ENCODE peak calls at places on chromosome 17, in six cellular contexts. H, P, J, V, L and X are unnamed samples.
A peak's percentile ranks its signal among the peaks of the same experiment; 100 is the strongest.

GRCh38 chr17:47300718-47301117 is 23.0 kb upstream of the EFCAB13 start:
- DNase-seq in H (no peak), P (no peak), J (no peak), V (no peak), L (no peak), X (no peak)

GRCh38 chr17:62307196-62307595 is 73.2 kb upstream of the EFCAB3 start:
- DNase-seq in H (no peak), P (no peak), J (no peak), V (no peak), L (no peak), X (no peak)

GRCh38 chr17:17020821-17021193 is 21.4 kb upstream of the MPRIP start:
- DNase-seq in H (no peak), P (no peak), J (no peak), V (no peak), L (no peak), X (no peak)

GRCh38 chr17:28396635-28397239 is 9.3 kb downstream of the SLC46A1 start:
- DNase-seq in H (no peak), P (no peak), J (no peak), V (no peak), L (no peak), X (peak; percentile 67)

GRCh38 chr17:48021964-48022363 is 15.6 kb downstream of the COPZ2 start:
- DNase-seq in H (no peak), P (no peak), J (no peak), V (no peak), L (no peak), X (no peak)

GRCh38 chr17:77489898-77490265 is 349.1 kb downstream of the SEC14L1 start:
- DNase-seq in H (no peak), P (no peak), J (no peak), V (no peak), L (no peak), X (peak; percentile 82)

GRCh38 chr17:2172447-2172938 is 117.6 kb downstream of the HIC1 start:
- DNase-seq in H (peak; percentile 63), P (no peak), J (peak; percentile 57), V (peak; percentile 67), L (no peak), X (peak; percentile 83)

GRCh38 chr17:68512967-68513474 is 791 bp downstream of the PRKAR1A start:
- DNase-seq in H (peak; percentile 34), P (no peak), J (no peak), V (peak; percentile 34), L (no peak), X (no peak)

GRCh38 chr17:14474591-14474990 is 173.7 kb downstream of the HS3ST3B1 start:
- DNase-seq in H (no peak), P (no peak), J (no peak), V (no peak), L (no peak), X (no peak)

GRCh38 chr17:54967621-54968258 is 714 bp downstream of the COX11 start:
- DNase-seq in H (no peak), P (no peak), J (no peak), V (peak; percentile 46), L (no peak), X (no peak)

GRCh38 chr17:75345514-75346167 is 56.4 kb upstream of the SLC25A19 start:
- DNase-seq in H (no peak), P (no peak), J (no peak), V (no peak), L (no peak), X (no peak)

GRCh38 chr17:8807070-8807550 is 7.9 kb upstream of the MFSD6L start:
- DNase-seq in H (peak; percentile 25), P (no peak), J (no peak), V (no peak), L (no peak), X (no peak)

GRCh38 chr17:31190351-31190750 is 95.6 kb downstream of the NF1 start:
- DNase-seq in H (no peak), P (no peak), J (no peak), V (peak; percentile 4), L (no peak), X (no peak)

GRCh38 chr17:80681215-80681614 is 136.6 kb downstream of the RPTOR start:
- DNase-seq in H (no peak), P (no peak), J (no peak), V (no peak), L (no peak), X (no peak)

GRCh38 chr17:8016632-8017424 is 14.4 kb downstream of the GUCY2D start:
- DNase-seq in H (no peak), P (no peak), J (no peak), V (no peak), L (peak; percentile 36), X (peak; percentile 64)

GRCh38 chr17:80874866-80875445 is 116.7 kb upstream of the CHMP6 start:
- DNase-seq in H (no peak), P (no peak), J (no peak), V (no peak), L (no peak), X (no peak)

GRCh38 chr17:14553847-14554246 is 253.0 kb downstream of the HS3ST3B1 start:
- DNase-seq in H (no peak), P (no peak), J (no peak), V (no peak), L (no peak), X (no peak)

GRCh38 chr17:61070649-61071048 is 329.0 kb upstream of the TBX2 start:
- DNase-seq in H (no peak), P (no peak), J (no peak), V (no peak), L (no peak), X (no peak)

GRCh38 chr17:63446218-63446980 is at the start of gene CYB561:
- DNase-seq in H (peak; percentile 78), P (peak; percentile 54), J (no peak), V (peak; percentile 51), L (peak; percentile 56), X (peak; percentile 71)

GRCh38 chr17:16398270-16399267 is 16.8 kb upstream of the TRPV2 start:
- DNase-seq in H (no peak), P (no peak), J (no peak), V (no peak), L (no peak), X (no peak)

GRCh38 chr17:75494326-75494877 is 20.9 kb downstream of the CASKIN2 start:
- DNase-seq in H (no peak), P (no peak), J (no peak), V (no peak), L (no peak), X (no peak)

GRCh38 chr17:78497115-78497540 is 80.1 kb downstream of the DNAH17 start:
- DNase-seq in H (peak; percentile 90), P (peak; percentile 26), J (peak; percentile 38), V (peak; percentile 97), L (peak; percentile 36), X (peak; percentile 87)

GRCh38 chr17:63015824-63016223 is 49.8 kb downstream of the TANC2 start:
- DNase-seq in H (no peak), P (no peak), J (no peak), V (no peak), L (no peak), X (no peak)

GRCh38 chr17:34711646-34712045 is 132.3 kb downstream of the TMEM132E start:
- DNase-seq in H (no peak), P (no peak), J (no peak), V (no peak), L (no peak), X (no peak)

GRCh38 chr17:76384987-76385891 is 830 bp downstream of the SPHK1 start:
- DNase-seq in H (peak; percentile 77), P (no peak), J (no peak), V (no peak), L (no peak), X (peak; percentile 42)

GRCh38 chr17:50056961-50057330 is 1.0 kb downstream of the ITGA3 start:
- DNase-seq in H (no peak), P (no peak), J (no peak), V (no peak), L (no peak), X (peak; percentile 43)

GRCh38 chr17:9802294-9802693 is 10.9 kb upstream of the DHRS7C start:
- DNase-seq in H (peak; percentile 80), P (no peak), J (no peak), V (peak; percentile 64), L (no peak), X (no peak)

GRCh38 chr17:71482625-71483024 is 638.2 kb upstream of the SOX9 start:
- DNase-seq in H (no peak), P (no peak), J (no peak), V (no peak), L (no peak), X (no peak)

GRCh38 chr17:45951941-45952340 is 47.1 kb upstream of the STH start:
- DNase-seq in H (no peak), P (no peak), J (no peak), V (no peak), L (no peak), X (no peak)

GRCh38 chr17:77273397-77274136 is 132.8 kb downstream of the SEC14L1 start:
- DNase-seq in H (no peak), P (no peak), J (no peak), V (no peak), L (no peak), X (no peak)

GRCh38 chr17:61980535-61980934 is 52.8 kb upstream of the INTS2 start:
- DNase-seq in H (no peak), P (no peak), J (no peak), V (no peak), L (no peak), X (no peak)

GRCh38 chr17:6070895-6071511 is 824 bp downstream of the WSCD1 start:
- DNase-seq in H (no peak), P (no peak), J (no peak), V (no peak), L (peak; percentile 43), X (peak; percentile 24)

GRCh38 chr17:61331886-61332285 is 67.8 kb upstream of the TBX2 start:
- DNase-seq in H (no peak), P (no peak), J (no peak), V (no peak), L (no peak), X (no peak)

GRCh38 chr17:48930435-48930873 is 14.2 kb downstream of the SNF8 start:
- DNase-seq in H (no peak), P (no peak), J (no peak), V (no peak), L (no peak), X (peak; percentile 15)

GRCh38 chr17:61072648-61073047 is 327.0 kb upstream of the TBX2 start:
- DNase-seq in H (no peak), P (no peak), J (no peak), V (no peak), L (no peak), X (no peak)

GRCh38 chr17:142876-143784 is 5.8 kb downstream of the SCGB1C2 start:
- DNase-seq in H (no peak), P (no peak), J (no peak), V (no peak), L (no peak), X (peak; percentile 14)

GRCh38 chr17:697682-698081 is 17.0 kb downstream of the VPS53 start:
- DNase-seq in H (no peak), P (no peak), J (no peak), V (no peak), L (no peak), X (no peak)

GRCh38 chr17:67575325-67575724 is 142.4 kb upstream of the NOL11 start:
- DNase-seq in H (no peak), P (no peak), J (no peak), V (no peak), L (peak; percentile 66), X (no peak)

GRCh38 chr17:49197346-49197998 is 12.9 kb downstream of the GNGT2 start:
- DNase-seq in H (no peak), P (no peak), J (no peak), V (no peak), L (no peak), X (no peak)